ENCODE peak calls at places on chromosomes 11 and 22, in five cellular contexts. D, I, F, L and O are unnamed samples.

GRCh38 chr22:36797988-36798670 is 18.7 kb downstream of the PVALB start:
- DNase-seq in D (no peak), I (no peak), L (no peak), F (no peak), O (no peak)

GRCh38 chr22:36662981-36663380 is 40.6 kb downstream of the CACNG2 start:
- DNase-seq in I (no peak), L (no peak), D (no peak), F (no peak), O (no peak)

GRCh38 chr22:44398791-44399190 is 86.0 kb upstream of the SHISAL1 start:
- DNase-seq in D (no peak), I (no peak), L (no peak), F (no peak), O (no peak)

GRCh38 chr11:82981852-82982251 is 80.3 kb downstream of the DDIAS start:
- DNase-seq in I (no peak), L (no peak), D (no peak), F (no peak), O (no peak)

GRCh38 chr22:41380993-41381328 is 781 bp upstream of the TEF start:
- DNase-seq in D (no peak), F (no peak), I (no peak), L (no peak), O (no peak)

GRCh38 chr11:75169101-75169885 is 18.4 kb downstream of the SLCO2B1 start:
- DNase-seq in L (no peak), F (no peak), I (no peak), D (no peak), O (no peak)

GRCh38 chr11:130720232-130720787 is 196.0 kb downstream of the SNX19 start:
- DNase-seq in F (no peak), D (no peak), I (no peak), L (no peak), O (no peak)

GRCh38 chr11:114262681-114263509 is 33.3 kb upstream of the NNMT start:
- DNase-seq in F (no peak), D (no peak), L (no peak), I (no peak), O (no peak)

GRCh38 chr11:614583-615452 is 932 bp downstream of the IRF7 start:
- DNase-seq in I (no peak), L (no peak), D (no peak), F (no peak), O (no peak)

GRCh38 chr11:35602160-35602793 is 16.0 kb upstream of the FJX1 start:
- DNase-seq in I (no peak), L (no peak), F (no peak), D (no peak), O (no peak)

GRCh38 chr11:48011125-48012050 is 31.0 kb downstream of the PTPRJ start:
- DNase-seq in F (no peak), D (no peak), L (no peak), I (no peak), O (no peak)

GRCh38 chr22:23888615-23889401 is 5.4 kb upstream of the MIF start:
- DNase-seq in I (no peak), L (no peak), F (no peak), D (no peak), O (no peak)

GRCh38 chr11:123111465-123111864 is 49.5 kb upstream of the HSPA8 start:
- DNase-seq in L (no peak), F (no peak), D (no peak), I (no peak), O (no peak)

GRCh38 chr22:25495286-25495685 is 69.2 kb upstream of the GRK3 start:
- DNase-seq in L (no peak), I (no peak), F (no peak), D (no peak), O (no peak)

GRCh38 chr11:128052912-128053641 is 534.3 kb downstream of the ETS1 start:
- DNase-seq in I (no peak), D (no peak), L (no peak), F (no peak), O (no peak)

GRCh38 chr11:48169706-48170105 is 46.9 kb upstream of the OR4B1 start:
- DNase-seq in L (no peak), D (no peak), F (no peak), I (no peak), O (no peak)

GRCh38 chr11:126518996-126519351 is 163.5 kb downstream of the ST3GAL4 start:
- DNase-seq in D (no peak), I (no peak), L (no peak), F (no peak), O (no peak)

GRCh38 chr22:47534150-47535133 is 772.0 kb downstream of the TBC1D22A start:
- DNase-seq in L (no peak), D (no peak), F (no peak), I (no peak), O (no peak)

GRCh38 chr11:44261800-44262591 is 47.9 kb downstream of the ALX4 start:
- DNase-seq in F (no peak), D (no peak), I (no peak), L (no peak), O (no peak)

GRCh38 chr11:75245356-75246005 is 4.9 kb downstream of the TPBGL start:
- DNase-seq in F (no peak), D (no peak), L (no peak), I (no peak), O (no peak)

GRCh38 chr11:43268161-43268560 is 43.6 kb upstream of the API5 start:
- DNase-seq in L (no peak), F (no peak), D (no peak), I (no peak), O (no peak)

GRCh38 chr11:43458486-43458885 is 99.8 kb downstream of the TTC17 start:
- DNase-seq in F (no peak), L (no peak), D (no peak), I (no peak), O (no peak)

GRCh38 chr11:104254347-104254746 is 90.4 kb upstream of the PDGFD start:
- DNase-seq in D (no peak), F (no peak), L (no peak), I (peak; percentile 38), O (peak; percentile 1)

GRCh38 chr11:73729594-73730206 is 31.2 kb downstream of the RAB6A start:
- DNase-seq in L (no peak), I (no peak), D (no peak), F (no peak), O (peak; percentile 13)

GRCh38 chr22:45469573-45470383 is 32.9 kb upstream of the FBLN1 start:
- DNase-seq in L (no peak), F (no peak), I (no peak), D (no peak), O (no peak)

GRCh38 chr11:134261626-134262488 is 8.5 kb downstream of the ACAD8 start:
- DNase-seq in L (no peak), D (no peak), F (no peak), I (peak; percentile 38), O (no peak)

GRCh38 chr22:29632672-29633071 is 29.2 kb downstream of the NF2 start:
- DNase-seq in F (no peak), D (no peak), L (no peak), I (no peak), O (no peak)

GRCh38 chr11:24925091-24925490 is 428.2 kb downstream of the LUZP2 start:
- DNase-seq in D (no peak), L (no peak), F (no peak), I (no peak), O (no peak)

GRCh38 chr11:127521413-127521812 is 520.8 kb upstream of the KIRREL3 start:
- DNase-seq in I (no peak), L (no peak), F (no peak), D (no peak), O (no peak)

GRCh38 chr22:41976070-41976901 is 7.0 kb downstream of the SEPTIN3 start:
- DNase-seq in D (no peak), I (peak; percentile 70), F (peak; percentile 28), L (no peak), O (peak; percentile 59)

GRCh38 chr11:88501535-88501934 is 164.0 kb upstream of the CTSC start:
- DNase-seq in I (no peak), L (no peak), D (no peak), F (no peak), O (no peak)

GRCh38 chr22:36365020-36365411 is 22.8 kb downstream of the MYH9 start:
- DNase-seq in D (peak; percentile 65), F (peak; percentile 80), L (peak; percentile 75), I (peak; percentile 95), O (peak; percentile 89)

GRCh38 chr11:44066732-44067131 is 662 bp downstream of the ACCS start:
- DNase-seq in L (no peak), D (no peak), I (no peak), F (no peak), O (no peak)

GRCh38 chr11:11284481-11284880 is 68.6 kb downstream of the CSNK2A3 start:
- DNase-seq in L (no peak), D (no peak), F (no peak), I (no peak), O (no peak)

GRCh38 chr11:114384487-114384886 is 15.8 kb downstream of the C11orf71 start:
- DNase-seq in F (no peak), L (no peak), I (no peak), D (no peak), O (no peak)